ENCODE peak calls at places on chromosomes 3 and 15, in five cellular contexts. C is GM12878, G is K562, A is HCT116, I is HepG2. K is an unnamed sample.

GRCh38 chr15:73051402-73051810 is 857 bp upstream of the NEO1 start:
- DNase-seq in C (no peak), G (no peak), A (no peak), I (no peak), K (no peak)

GRCh38 chr15:40106203-40107161 is 2.2 kb downstream of the BMF start:
- DNase-seq in C (peak; percentile 83), G (peak; percentile 90), A (no peak), I (peak; percentile 95), K (peak; percentile 83)

GRCh38 chr3:134630506-134630905 is 20.3 kb downstream of the KY start:
- DNase-seq in C (no peak), G (peak; percentile 14), A (no peak), I (no peak), K (peak; percentile 35)

GRCh38 chr15:50712018-50712417 is 25.4 kb upstream of the TRPM7 start:
- DNase-seq in C (no peak), G (no peak), A (no peak), I (no peak), K (no peak)

GRCh38 chr15:65870889-65871533 is 1.7 kb downstream of the RAB11A start:
- DNase-seq in C (no peak), G (peak; percentile 56), A (no peak), I (peak; percentile 40), K (no peak)

GRCh38 chr3:40620151-40620550 is 95.4 kb downstream of the ZNF621 start:
- DNase-seq in C (no peak), G (no peak), A (no peak), I (no peak), K (no peak)

GRCh38 chr3:175777965-175778364 is 918.8 kb downstream of the NAALADL2 start:
- DNase-seq in C (no peak), G (no peak), A (no peak), I (no peak), K (no peak)

GRCh38 chr15:73239564-73240208 is 129.1 kb downstream of the HCN4 start:
- DNase-seq in C (no peak), G (no peak), A (no peak), I (no peak), K (no peak)

GRCh38 chr15:44035781-44036699 is 159.0 kb downstream of the FRMD5 start:
- DNase-seq in C (no peak), G (no peak), A (no peak), I (no peak), K (no peak)

GRCh38 chr3:54628888-54629368 is 298.9 kb downstream of the LRTM1 start:
- DNase-seq in C (no peak), G (no peak), A (no peak), I (no peak), K (no peak)

GRCh38 chr15:43293402-43293801 is 26.7 kb upstream of the TGM5 start:
- DNase-seq in C (no peak), G (peak; percentile 57), A (no peak), I (peak; percentile 21), K (peak; percentile 62)

GRCh38 chr3:15933439-15934144 is 135.8 kb upstream of the ANKRD28 start:
- DNase-seq in C (no peak), G (no peak), A (no peak), I (no peak), K (no peak)

GRCh38 chr3:17740703-17741102 is 1.7 kb downstream of the TBC1D5 start:
- DNase-seq in C (no peak), G (peak; percentile 76), A (no peak), I (peak; percentile 92), K (no peak)

GRCh38 chr3:58004972-58005371 is 3.2 kb upstream of the FLNB start:
- DNase-seq in C (no peak), G (no peak), A (no peak), I (no peak), K (no peak)

GRCh38 chr3:165188452-165188851 is 7.7 kb downstream of the SLITRK3 start:
- DNase-seq in C (no peak), G (no peak), A (no peak), I (no peak), K (no peak)

GRCh38 chr15:70575251-70576227 is 187.8 kb downstream of the UACA start:
- DNase-seq in C (no peak), G (no peak), A (no peak), I (no peak), K (no peak)

GRCh38 chr3:100169186-100169585 is 54.9 kb upstream of the FILIP1L start:
- DNase-seq in C (no peak), G (peak; percentile 18), A (no peak), I (no peak), K (no peak)

GRCh38 chr3:130992344-130992743 is 34.3 kb downstream of the ASTE1 start:
- DNase-seq in C (no peak), G (no peak), A (no peak), I (no peak), K (no peak)

GRCh38 chr15:68154923-68155559 is 50.1 kb downstream of the CALML4 start:
- DNase-seq in C (no peak), G (peak; percentile 56), A (peak; percentile 27), I (peak; percentile 53), K (no peak)

GRCh38 chr15:48052871-48053383 is 67.9 kb upstream of the SLC24A5 start:
- DNase-seq in C (no peak), G (no peak), A (no peak), I (no peak), K (no peak)

GRCh38 chr3:190026154-190026553 is 94.5 kb downstream of the P3H2 start:
- DNase-seq in C (no peak), G (no peak), A (no peak), I (no peak), K (no peak)

DNA sequence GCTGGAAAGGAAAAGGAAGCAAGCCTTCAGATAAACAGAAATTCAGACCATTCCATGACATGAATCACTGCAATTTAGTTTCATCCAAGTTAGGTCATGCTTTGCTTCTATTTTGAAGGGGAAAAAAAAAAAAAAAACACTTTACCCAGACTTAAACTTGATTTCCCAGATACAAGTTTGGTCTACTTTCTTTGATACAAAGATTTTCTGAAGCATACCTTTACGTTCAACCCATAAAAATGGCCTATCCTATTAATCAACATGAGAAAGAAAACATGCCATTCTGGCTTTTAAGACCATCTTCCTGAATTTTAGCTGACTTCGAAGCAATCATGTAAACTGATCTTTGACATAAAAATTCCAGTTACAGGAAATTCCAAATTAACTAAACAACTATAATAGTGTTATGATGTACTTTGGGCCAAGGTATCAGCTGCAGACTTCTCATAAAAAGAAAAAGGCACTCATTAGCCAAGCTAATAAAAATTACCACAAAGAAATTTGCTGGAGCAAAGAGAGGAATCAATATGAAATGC is 12.6 kb downstream of the OSBPL10 start:
- DNase-seq in C (no peak), G (no peak), A (no peak), I (no peak), K (no peak)
- H3K4me2 ChIP-seq in C (no peak overlapping the region), G (no peak overlapping the region), A (peak overlapping the region; percentile 73), I (peak overlapping the region; percentile 79), K (no peak overlapping the region)

DNA sequence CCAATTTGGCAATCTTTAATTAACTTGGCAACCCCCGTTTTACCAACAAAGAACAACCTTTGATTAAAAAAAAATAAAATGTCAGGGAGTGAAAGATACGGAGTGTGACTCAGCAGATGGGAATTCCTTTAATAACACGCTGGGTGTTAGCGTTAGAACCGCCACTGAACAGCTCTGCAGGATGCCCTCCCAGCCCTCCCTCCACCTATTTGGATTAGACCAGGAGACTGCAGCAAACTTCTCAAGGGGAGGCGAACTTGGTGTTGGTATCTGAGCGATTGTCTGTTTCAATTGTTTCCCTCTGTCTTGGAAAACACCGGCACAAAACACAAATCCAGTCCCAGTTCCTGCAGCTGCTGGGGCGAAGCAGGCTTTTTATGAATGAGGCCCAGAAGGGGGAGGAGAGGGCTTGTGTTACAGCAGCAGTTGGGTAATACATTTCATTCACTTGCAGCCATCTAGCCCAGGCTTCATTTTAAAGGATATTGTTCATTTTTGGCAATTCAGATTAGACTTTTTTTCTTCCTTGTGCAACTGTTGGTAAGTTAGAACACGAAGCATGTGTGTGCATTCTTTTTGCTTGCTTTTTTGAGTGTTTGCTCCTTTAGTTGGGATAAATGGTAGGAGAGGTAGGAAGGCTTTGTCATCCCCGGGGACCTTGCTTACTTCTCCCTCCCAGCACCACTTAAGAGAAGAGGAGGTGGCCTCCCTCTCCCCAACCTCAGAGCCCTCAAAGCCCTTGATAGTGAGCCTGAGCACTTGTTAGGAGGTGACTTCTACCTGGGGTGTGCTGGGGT is 152.3 kb downstream of the IGF1R start:
- DNase-seq in C (no peak), G (no peak), A (peak; percentile 59), I (peak; percentile 54), K (no peak)
- TF ChIP-seq ATF3 in C (no peak), G (no peak), A (no peak), I (peak; percentile 28), K (no peak)

DNA sequence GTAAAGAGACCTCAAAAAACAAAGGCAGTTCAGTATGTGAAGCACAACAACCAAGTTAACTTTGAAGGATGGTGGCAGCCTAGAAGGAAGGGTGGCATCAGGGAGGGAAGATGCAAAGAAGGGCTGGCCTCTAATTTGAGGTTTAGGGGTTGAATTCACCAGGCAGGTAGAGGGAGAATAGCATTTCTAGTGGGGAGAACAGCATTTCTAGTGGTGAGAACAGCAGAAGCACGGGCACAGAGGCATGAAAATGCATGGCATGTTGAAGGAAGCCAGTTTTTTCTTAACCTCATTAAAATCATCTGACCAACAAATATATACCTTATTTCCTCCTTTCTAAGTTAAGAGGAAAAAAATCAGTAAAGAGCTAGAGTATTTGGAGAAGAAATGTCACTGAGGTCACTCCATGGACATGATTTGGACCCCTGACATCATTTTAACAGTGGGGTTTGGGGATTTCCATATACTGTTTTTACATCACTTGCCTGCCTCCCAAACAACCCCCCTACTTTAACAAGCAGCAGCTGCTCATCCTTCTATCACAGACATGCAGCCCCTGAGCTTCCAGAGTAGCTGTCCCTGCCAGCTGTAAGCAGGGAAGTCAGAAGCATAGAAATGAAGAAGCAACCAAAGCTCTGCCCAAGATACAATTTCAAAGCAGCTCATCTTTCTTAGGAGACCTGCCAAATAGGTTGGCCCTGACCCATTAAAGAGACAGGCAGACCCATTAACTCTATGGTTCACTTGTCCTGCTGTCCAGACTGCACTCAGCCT is 2.4 kb upstream of the POPDC2 start:
- DNase-seq in C (no peak), G (no peak), A (no peak), I (no peak), K (no peak)
- H3K4me2 ChIP-seq in C (no peak overlapping the region), G (no peak overlapping the region), A (no peak overlapping the region), I (no peak overlapping the region), K (no peak overlapping the region)

DNA sequence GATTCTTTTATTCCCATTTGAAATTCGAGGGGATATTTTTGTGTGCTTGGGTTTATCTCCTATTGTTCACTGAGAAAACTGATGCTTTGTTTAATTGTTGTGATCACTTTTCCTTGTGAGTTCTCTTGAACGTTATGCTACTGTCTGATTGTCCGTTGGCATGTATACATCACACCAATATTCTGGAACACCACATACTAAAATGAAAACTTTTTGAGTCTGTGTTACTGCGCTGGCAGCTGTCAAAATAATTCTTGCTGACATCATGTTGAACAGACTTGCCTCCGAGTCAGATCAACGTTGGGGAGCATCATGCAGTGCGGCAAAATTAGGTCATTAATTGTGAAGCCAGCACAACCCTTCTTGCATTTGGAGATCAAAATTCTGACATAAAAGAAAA is 11.9 kb upstream of the CPB1 start:
- DNase-seq in C (no peak), G (no peak), A (no peak), I (no peak), K (no peak)
- TF ChIP-seq ATF3 in C (no peak), G (no peak), A (no peak), I (no peak), K (no peak)

K was measured in H1.